ENCODE peak calls at places on chromosomes 2 and 18, in ten cellular contexts. A is central memory CD4-positive, alpha-beta T cell; Q is T-cell; N is activated CD8-positive, alpha-beta memory T cell treated with anti-CD3 and anti-CD28 coated beads for 24 hours; P is NCI-H1694; G is CD8-positive, alpha-beta memory T cell; L is WTC11; S is tibial nerve; U is HT-29; K is immature natural killer cell. H is an unnamed sample.

GRCh38 chr18:8279348-8279747 is 329.9 kb upstream of the RAB12 start:
- DNase-seq in A (no peak), Q (no peak), N (no peak), P (no peak), G (no peak), L (no peak), S (no peak), U (no peak), K (no peak), H (no peak)

GRCh38 chr2:236496311-236496710 is 73.3 kb upstream of the ACKR3 start:
- DNase-seq in A (no peak), Q (no peak), N (no peak), P (no peak), G (no peak), L (no peak), S (no peak), U (no peak), K (no peak), H (no peak)

GRCh38 chr2:38682008-38682575 is 16.2 kb downstream of the GALM start:
- DNase-seq in A (peak; percentile 71), Q (no peak), N (no peak), P (no peak), G (peak; percentile 59), L (no peak), S (no peak), U (no peak), K (no peak), H (no peak)

GRCh38 chr2:239640210-239640609 is 239.4 kb upstream of the HDAC4 start:
- DNase-seq in A (no peak), Q (no peak), N (peak; percentile 37), P (no peak), G (no peak), L (no peak), S (no peak), U (no peak), K (no peak), H (no peak)

GRCh38 chr2:204019572-204020501 is 83.3 kb downstream of the ICOS start:
- DNase-seq in A (no peak), Q (no peak), N (no peak), P (no peak), G (no peak), L (no peak), S (no peak), U (no peak), K (no peak), H (no peak)

GRCh38 chr2:23992931-23993330 is 17.0 kb upstream of the MFSD2B start:
- DNase-seq in A (no peak), Q (no peak), N (no peak), P (no peak), G (no peak), L (no peak), S (no peak), U (no peak), K (no peak), H (no peak)

GRCh38 chr2:172931923-172932520 is 143.6 kb upstream of the MAP3K20 start:
- DNase-seq in A (peak; percentile 32), Q (peak; percentile 45), N (peak; percentile 83), P (peak; percentile 68), G (peak; percentile 26), L (peak; percentile 67), S (peak; percentile 84), U (peak; percentile 76), K (peak; percentile 21), H (peak; percentile 14)

GRCh38 chr2:11103984-11104793 is 51.1 kb upstream of the SLC66A3 start:
- DNase-seq in A (peak; percentile 31), Q (peak; percentile 21), N (no peak), P (no peak), G (peak; percentile 28), L (no peak), S (no peak), U (no peak), K (no peak), H (no peak)

GRCh38 chr2:109648041-109648527 is 33.9 kb downstream of the SOWAHC start:
- DNase-seq in A (no peak), Q (no peak), N (no peak), P (no peak), G (no peak), L (no peak), S (no peak), U (no peak), K (no peak), H (no peak)

GRCh38 chr2:88227446-88227845 is 57.3 kb downstream of the THNSL2 start:
- DNase-seq in A (no peak), Q (no peak), N (no peak), P (no peak), G (no peak), L (no peak), S (no peak), U (no peak), K (no peak), H (no peak)

GRCh38 chr18:70273021-70273420 is 15.8 kb upstream of the SOCS6 start:
- DNase-seq in A (no peak), Q (no peak), N (no peak), P (no peak), G (no peak), L (no peak), S (no peak), U (no peak), K (no peak), H (no peak)

GRCh38 chr2:114022360-114023085 is 132.6 kb downstream of the ACTR3 start:
- DNase-seq in A (no peak), Q (no peak), N (no peak), P (no peak), G (no peak), L (no peak), S (no peak), U (peak; percentile 84), K (no peak), H (no peak)

GRCh38 chr2:40242315-40242714 is 209.6 kb downstream of the SLC8A1 start:
- DNase-seq in A (no peak), Q (no peak), N (no peak), P (no peak), G (no peak), L (no peak), S (no peak), U (no peak), K (no peak), H (no peak)

GRCh38 chr2:232487385-232488096 is at the start of gene ECEL1:
- DNase-seq in A (no peak), Q (no peak), N (no peak), P (no peak), G (no peak), L (peak; percentile 46), S (no peak), U (no peak), K (no peak), H (no peak)

GRCh38 chr2:74708883-74709282 is 54.8 kb downstream of the SEMA4F start:
- DNase-seq in A (no peak), Q (no peak), N (no peak), P (no peak), G (no peak), L (no peak), S (no peak), U (no peak), K (no peak), H (no peak)

GRCh38 chr2:241157841-241158545 is 7.7 kb downstream of the PPP1R7 start:
- DNase-seq in A (no peak), Q (no peak), N (no peak), P (no peak), G (no peak), L (no peak), S (no peak), U (no peak), K (no peak), H (no peak)

GRCh38 chr2:19116918-19117317 is 241.5 kb downstream of the OSR1 start:
- DNase-seq in A (no peak), Q (no peak), N (no peak), P (no peak), G (no peak), L (no peak), S (no peak), U (no peak), K (no peak), H (no peak)

GRCh38 chr2:109694190-109694589 is 80.0 kb downstream of the SOWAHC start:
- DNase-seq in A (no peak), Q (no peak), N (no peak), P (no peak), G (no peak), L (no peak), S (no peak), U (no peak), K (no peak), H (no peak)

H was measured in GM12891.